ENCODE peak calls at places on chromosomes 7 and 10, in seven cellular contexts. C is suprapubic skin, I is SK-N-SH, R is K562, G is transverse colon, F is upper lobe of left lung, L is sigmoid colon. K is an unnamed sample.

GRCh38 chr7:79664884-79665676 is 211.6 kb upstream of the MAGI2 start:
- DNase-seq in L (no peak), R (no peak), C (no peak), F (no peak), G (no peak), I (no peak), K (no peak)

GRCh38 chr10:7523656-7524055 is 112.8 kb upstream of the SFMBT2 start:
- DNase-seq in G (no peak), R (no peak), F (no peak), I (no peak), L (no peak), C (no peak), K (no peak)

GRCh38 chr10:27530477-27530876 is 26.4 kb downstream of the RAB18 start:
- DNase-seq in L (no peak), I (no peak), R (no peak), C (no peak), G (no peak), F (no peak), K (no peak)

GRCh38 chr7:3264693-3265339 is 36.2 kb upstream of the SDK1 start:
- DNase-seq in L (no peak), C (no peak), G (no peak), I (no peak), R (no peak), F (no peak), K (no peak)

GRCh38 chr10:29968556-29968955 is 90.8 kb downstream of the JCAD start:
- DNase-seq in R (no peak), G (no peak), I (no peak), L (no peak), C (no peak), F (no peak), K (no peak)

GRCh38 chr10:62395892-62396291 is 21.7 kb downstream of the ZNF365 start:
- DNase-seq in R (no peak), I (no peak), F (no peak), G (no peak), C (no peak), L (no peak), K (no peak)

GRCh38 chr7:50812847-50813475 is 30.3 kb upstream of the GRB10 start:
- DNase-seq in C (peak; percentile 73), G (peak; percentile 78), R (peak; percentile 25), L (peak; percentile 73), F (peak; percentile 83), I (no peak), K (peak; percentile 86)

GRCh38 chr10:16049050-16049449 is 188.7 kb upstream of the MINDY3 start:
- DNase-seq in F (no peak), C (no peak), I (no peak), G (no peak), R (no peak), L (no peak), K (no peak)

GRCh38 chr7:115435178-115435577 is 513.3 kb downstream of the MDFIC start:
- DNase-seq in C (no peak), L (no peak), G (no peak), I (no peak), R (no peak), F (no peak), K (no peak)

GRCh38 chr7:155356323-155357105 is 58.8 kb downstream of the INSIG1 start:
- DNase-seq in R (peak; percentile 52), C (peak; percentile 8), L (no peak), I (peak; percentile 67), G (no peak), F (no peak), K (no peak)

GRCh38 chr10:48439031-48439430 is 132.6 kb downstream of the MAPK8 start:
- DNase-seq in R (peak; percentile 8), G (no peak), C (no peak), I (no peak), L (no peak), F (no peak), K (no peak)

GRCh38 chr7:757741-758163 is 30.7 kb upstream of the PRKAR1B start:
- DNase-seq in L (peak; percentile 50), R (peak; percentile 23), I (no peak), C (peak; percentile 36), F (no peak), G (no peak), K (no peak)

GRCh38 chr10:59708816-59709471 is 706 bp downstream of the SLC16A9 start:
- DNase-seq in G (peak; percentile 49), I (peak; percentile 81), C (no peak), R (peak; percentile 20), L (peak; percentile 58), F (peak; percentile 39), K (no peak)

DNA sequence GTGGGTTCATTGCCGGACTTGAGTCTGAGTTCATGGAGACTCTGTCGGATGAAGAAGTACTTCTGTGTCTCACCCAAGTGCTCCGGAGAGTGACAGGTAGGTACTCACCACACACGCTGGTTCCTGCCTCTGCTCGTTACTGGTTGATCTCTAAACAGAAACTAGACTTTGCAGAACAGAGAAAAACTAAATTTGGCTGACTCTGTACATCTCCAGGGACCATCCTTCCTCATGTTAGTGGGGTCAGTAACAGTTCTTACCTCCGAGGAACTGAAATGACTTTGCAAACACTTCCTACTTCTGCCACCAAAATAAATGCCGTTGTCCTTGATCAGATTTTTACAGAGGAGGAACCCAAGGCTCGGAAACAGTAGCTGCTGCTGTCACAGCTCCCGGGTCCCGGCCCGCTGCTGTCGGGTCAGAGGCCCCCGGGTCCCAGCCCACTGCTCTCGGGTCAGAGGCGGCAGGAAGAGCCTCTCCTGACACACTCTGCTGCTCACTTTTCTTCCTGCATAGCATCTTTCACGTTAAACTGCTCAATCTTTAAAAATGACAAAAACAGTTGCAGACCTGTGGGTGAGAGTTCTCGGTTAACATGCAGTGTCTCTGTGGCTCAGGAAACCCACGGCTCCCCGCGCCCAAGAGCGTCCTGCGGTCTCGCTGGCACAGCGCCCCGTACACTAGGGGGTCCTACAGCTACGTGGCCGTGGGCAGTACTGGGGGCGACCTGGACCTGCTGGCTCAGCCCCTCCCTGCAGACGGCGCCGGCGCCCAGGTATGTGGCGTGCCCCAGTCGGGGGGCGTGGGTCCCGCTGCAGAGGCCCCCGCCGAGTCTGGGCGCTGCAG is 4.8 kb upstream of the MTG1 start:
- DNase-seq in I (no peak), L (peak; percentile 50), R (peak; percentile 19), F (no peak), G (peak; percentile 57), C (peak; percentile 53), K (peak; percentile 25)
- TF ChIP-seq POLR2AphosphoS5 in I (no peak), L (no peak), R (no peak), F (no peak), G (no peak), C (no peak), K (no peak)

DNA sequence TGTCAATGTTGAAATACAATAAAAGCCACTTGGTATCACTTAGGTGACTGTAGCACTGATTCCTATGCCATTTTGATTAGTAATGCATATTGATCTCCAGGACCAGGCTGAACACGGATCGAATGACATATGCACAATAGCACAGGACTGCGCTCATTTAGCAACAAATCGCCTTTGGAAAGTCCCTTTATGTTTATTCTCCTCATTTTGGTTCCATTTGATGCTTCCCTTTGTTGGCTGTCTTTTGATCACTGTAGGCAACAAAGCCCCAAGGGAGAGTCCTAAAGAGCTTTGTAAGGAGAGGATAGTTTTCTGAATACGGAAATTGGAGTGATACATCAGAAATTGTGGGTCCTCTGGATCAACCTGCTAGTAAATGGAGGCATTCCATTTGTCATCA is 1111.5 kb downstream of the SORCS1 start:
- DNase-seq in F (no peak), L (no peak), R (no peak), I (no peak), G (no peak), C (no peak), K (no peak)
- H3K9me3 ChIP-seq in F (no peaks in the 10 kb centered on the region), L (no peaks in the 10 kb centered on the region), R (no peaks in the 10 kb centered on the region), I (no peaks in the 10 kb centered on the region), G (no peaks in the 10 kb centered on the region), C (no peaks in the 10 kb centered on the region), K (no peaks in the 10 kb centered on the region)

DNA sequence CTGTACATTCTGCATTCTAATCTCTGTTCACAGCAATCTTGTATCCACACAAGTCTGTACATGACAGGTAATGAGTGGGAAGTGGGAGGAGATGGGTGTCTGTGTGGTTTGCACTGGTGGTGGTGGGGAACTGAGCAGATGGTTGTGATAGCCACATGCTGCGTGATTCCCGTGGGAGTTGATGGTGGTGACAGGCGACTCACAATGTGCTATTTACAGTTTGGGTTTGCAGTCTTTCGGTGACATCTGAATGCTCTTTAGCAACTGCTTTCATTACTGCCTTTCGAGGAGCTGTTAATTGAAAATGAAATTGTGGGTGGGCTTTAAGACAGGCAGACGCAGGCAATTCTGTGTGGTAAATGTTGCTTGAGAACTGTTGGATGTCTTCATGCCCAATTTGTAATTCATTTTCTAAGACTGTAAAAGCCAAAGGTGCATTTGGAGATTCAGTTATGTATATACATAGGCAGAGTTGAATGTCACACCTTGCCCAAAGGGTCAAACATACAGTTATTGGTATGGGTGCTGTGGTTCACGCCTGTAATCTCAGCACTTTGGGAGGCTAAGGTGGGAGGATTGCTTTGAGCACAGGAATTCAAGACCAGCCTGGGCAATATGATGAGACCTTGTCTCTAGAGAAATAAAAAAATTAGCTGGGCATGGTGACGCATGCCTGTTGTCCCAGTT is 308.2 kb downstream of the AUTS2 start:
- DNase-seq in I (no peak), L (no peak), C (no peak), R (no peak), G (no peak), F (no peak), K (no peak)
- TF ChIP-seq EP300 in I (no peak), L (no peak), C (no peak), R (no peak), G (no peak), F (no peak), K (no peak)

GRCh38 chr7:27128776-27129728 is 1.5 kb downstream of the HOXA4 start:
- DNase-seq in C (peak; percentile 49), G (no peak), L (no peak), I (no peak), F (no peak), R (no peak), K (no peak)

GRCh38 chr7:27131390-27131819 is 848 bp upstream of the HOXA4 start:
- DNase-seq in R (no peak), C (no peak), I (no peak), G (no peak), F (no peak), L (no peak), K (no peak)

GRCh38 chr7:27130540-27131389 is at the start of gene HOXA4:
- DNase-seq in F (peak; percentile 83), I (peak; percentile 82), G (peak; percentile 94), L (peak; percentile 98), R (no peak), C (peak; percentile 95), K (peak; percentile 69)

GRCh38 chr7:27128034-27128433 is 2.5 kb downstream of the HOXA4 start:
- DNase-seq in C (no peak), L (no peak), F (no peak), R (no peak), I (no peak), G (no peak), K (no peak)

DNA sequence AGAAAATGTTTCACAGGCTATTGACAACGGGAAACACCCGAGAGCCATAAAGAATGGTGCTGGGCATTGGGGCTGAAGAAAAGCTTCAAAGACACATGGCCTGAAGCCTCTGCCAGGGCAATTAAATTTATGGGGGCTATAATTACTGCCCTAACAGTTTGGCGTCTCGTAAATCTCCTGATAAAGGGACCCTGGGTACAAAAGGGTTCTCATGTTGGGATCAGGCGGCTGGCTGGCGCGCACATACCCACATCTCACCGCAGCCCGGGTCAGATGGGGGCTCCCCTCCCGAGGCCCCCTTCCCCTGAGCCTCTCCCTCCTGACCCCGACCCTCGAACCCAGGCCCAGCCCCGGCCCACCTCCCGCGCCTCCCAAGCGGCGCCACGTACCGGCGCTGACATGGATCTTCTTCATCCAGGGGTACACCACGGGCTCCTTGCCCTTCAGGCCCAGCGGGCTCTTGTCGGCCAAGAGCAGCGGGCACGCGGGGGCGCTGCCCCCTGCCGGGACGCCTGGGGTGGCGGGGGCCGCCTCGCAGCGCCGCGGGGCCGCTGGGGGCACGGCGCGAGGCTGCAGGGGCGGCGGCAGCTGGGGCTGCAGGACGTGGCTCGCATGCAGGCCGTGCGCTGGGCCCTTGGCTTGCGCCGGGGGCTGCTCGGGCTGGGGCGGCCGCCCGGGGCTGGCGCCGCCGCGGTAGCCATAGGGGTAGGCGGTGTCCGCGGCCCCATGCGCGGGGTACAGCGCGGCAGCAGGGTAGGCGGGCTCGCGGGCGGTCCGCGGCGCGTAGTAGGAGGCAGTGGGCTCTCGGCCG is 623 bp downstream of the HOXA4 start:
- DNase-seq in C (peak; percentile 68), R (no peak), G (peak; percentile 70), I (no peak), L (peak; percentile 68), F (no peak), K (no peak)
- TF ChIP-seq POLR2AphosphoS5 in C (no peak), R (no peak), G (peak; percentile 33), I (no peak), L (peak; percentile 32), F (no peak), K (no peak)

K was measured in stomach.